ENCODE peak calls at places on chromosomes 1 and 21, in seven cellular contexts. One of them, this sample, is unnamed.

GRCh38 chr1:7482077-7482476 is 289.0 kb upstream of the VAMP3 start:
- DNase-seq in thyroid gland: no peak
- DNase-seq in kidney epithelial cell: no peak
- DNase-seq in IMR-90: no peak
- DNase-seq in lung: no peak
- DNase-seq in GM12865: no peak
- DNase-seq in choroid plexus epithelial cell: no peak
- DNase-seq in this sample: no peak

GRCh38 chr21:40685121-40685630 is 161.8 kb downstream of the DSCAM start:
- DNase-seq in thyroid gland: no peak
- DNase-seq in kidney epithelial cell: no peak
- DNase-seq in IMR-90: no peak
- DNase-seq in lung: no peak
- DNase-seq in GM12865: no peak
- DNase-seq in choroid plexus epithelial cell: no peak
- DNase-seq in this sample: no peak

GRCh38 chr1:182595641-182596240 is 6.7 kb upstream of the RNASEL start:
- DNase-seq in thyroid gland: peak; percentile 77
- DNase-seq in kidney epithelial cell: no peak
- DNase-seq in IMR-90: peak; percentile 69
- DNase-seq in lung: peak; percentile 77
- DNase-seq in GM12865: peak; percentile 68
- DNase-seq in choroid plexus epithelial cell: peak; percentile 86
- DNase-seq in this sample: no peak

GRCh38 chr1:211642870-211643269 is 32.6 kb downstream of the NEK2 start:
- DNase-seq in thyroid gland: no peak
- DNase-seq in kidney epithelial cell: no peak
- DNase-seq in IMR-90: no peak
- DNase-seq in lung: no peak
- DNase-seq in GM12865: no peak
- DNase-seq in choroid plexus epithelial cell: no peak
- DNase-seq in this sample: no peak

GRCh38 chr1:60281360-60281932 is 207.9 kb upstream of the C1orf87 start:
- DNase-seq in thyroid gland: peak; percentile 61
- DNase-seq in kidney epithelial cell: peak; percentile 58
- DNase-seq in IMR-90: peak; percentile 30
- DNase-seq in lung: peak; percentile 56
- DNase-seq in GM12865: peak; percentile 48
- DNase-seq in choroid plexus epithelial cell: peak; percentile 94
- DNase-seq in this sample: no peak

GRCh38 chr1:109135940-109136339 is 22.0 kb downstream of the ELAPOR1 start:
- DNase-seq in thyroid gland: no peak
- DNase-seq in kidney epithelial cell: no peak
- DNase-seq in IMR-90: no peak
- DNase-seq in lung: no peak
- DNase-seq in GM12865: no peak
- DNase-seq in choroid plexus epithelial cell: no peak
- DNase-seq in this sample: no peak

GRCh38 chr1:63698001-63698838 is 75.6 kb upstream of the ROR1 start:
- DNase-seq in thyroid gland: no peak
- DNase-seq in kidney epithelial cell: no peak
- DNase-seq in IMR-90: peak; percentile 33
- DNase-seq in lung: peak; percentile 39
- DNase-seq in GM12865: no peak
- DNase-seq in choroid plexus epithelial cell: no peak
- DNase-seq in this sample: no peak

GRCh38 chr21:44723177-44724131 is 12.1 kb upstream of the TSPEAR start:
- DNase-seq in thyroid gland: no peak
- DNase-seq in kidney epithelial cell: no peak
- DNase-seq in IMR-90: no peak
- DNase-seq in lung: no peak
- DNase-seq in GM12865: no peak
- DNase-seq in choroid plexus epithelial cell: no peak
- DNase-seq in this sample: no peak

GRCh38 chr21:37139902-37140301 is 66.8 kb downstream of the TTC3 start:
- DNase-seq in thyroid gland: no peak
- DNase-seq in kidney epithelial cell: no peak
- DNase-seq in IMR-90: peak; percentile 71
- DNase-seq in lung: no peak
- DNase-seq in GM12865: no peak
- DNase-seq in choroid plexus epithelial cell: peak; percentile 83
- DNase-seq in this sample: peak; percentile 61

GRCh38 chr1:164748253-164748899 is 189.4 kb downstream of the PBX1 start:
- DNase-seq in thyroid gland: no peak
- DNase-seq in kidney epithelial cell: no peak
- DNase-seq in IMR-90: peak; percentile 99
- DNase-seq in lung: no peak
- DNase-seq in GM12865: no peak
- DNase-seq in choroid plexus epithelial cell: peak; percentile 98
- DNase-seq in this sample: peak; percentile 85

GRCh38 chr1:165036403-165036802 is 320.1 kb downstream of the LMX1A start:
- DNase-seq in thyroid gland: no peak
- DNase-seq in kidney epithelial cell: no peak
- DNase-seq in IMR-90: no peak
- DNase-seq in lung: no peak
- DNase-seq in GM12865: no peak
- DNase-seq in choroid plexus epithelial cell: no peak
- DNase-seq in this sample: no peak

GRCh38 chr21:38920631-38921398 is 115.1 kb downstream of the ETS2 start:
- DNase-seq in thyroid gland: no peak
- DNase-seq in kidney epithelial cell: no peak
- DNase-seq in IMR-90: peak; percentile 72
- DNase-seq in lung: no peak
- DNase-seq in GM12865: no peak
- DNase-seq in choroid plexus epithelial cell: peak; percentile 83
- DNase-seq in this sample: peak; percentile 44

GRCh38 chr21:39660191-39660590 is 47.5 kb downstream of the B3GALT5 start:
- DNase-seq in thyroid gland: no peak
- DNase-seq in kidney epithelial cell: no peak
- DNase-seq in IMR-90: peak; percentile 64
- DNase-seq in lung: no peak
- DNase-seq in GM12865: no peak
- DNase-seq in choroid plexus epithelial cell: peak; percentile 77
- DNase-seq in this sample: no peak

DNA sequence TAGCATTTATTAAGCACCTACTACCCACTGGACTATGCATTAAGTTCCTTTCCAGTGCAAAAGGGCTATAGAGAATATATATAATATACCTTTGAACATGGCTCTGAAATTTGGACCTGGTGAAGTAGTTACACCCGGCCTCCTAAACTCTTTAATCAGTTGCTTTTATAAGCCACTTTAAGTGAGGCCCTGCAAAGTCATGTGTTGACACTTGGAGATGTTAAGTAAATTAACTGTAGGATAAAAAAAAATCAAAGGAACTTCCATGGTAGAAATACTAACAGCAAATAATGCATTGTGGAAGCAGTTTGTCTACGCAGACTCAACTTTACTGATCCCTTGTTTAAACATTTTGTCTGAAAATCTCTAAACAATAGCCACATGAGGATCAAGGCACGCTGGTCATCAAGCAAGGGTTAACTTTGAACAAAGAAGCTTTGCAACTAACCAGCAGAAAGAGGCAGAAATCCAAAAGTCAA is 283.9 kb downstream of the VAV3 start:
- DNase-seq in thyroid gland: no peak
- DNase-seq in kidney epithelial cell: no peak
- DNase-seq in IMR-90: no peak
- DNase-seq in lung: no peak
- DNase-seq in GM12865: no peak
- DNase-seq in choroid plexus epithelial cell: no peak
- DNase-seq in this sample: no peak
- H3K4me3 ChIP-seq in thyroid gland: no peak overlapping the region
- H3K4me3 ChIP-seq in kidney epithelial cell: no peak overlapping the region
- H3K4me3 ChIP-seq in IMR-90: no peak overlapping the region
- H3K4me3 ChIP-seq in lung: no peak overlapping the region
- H3K4me3 ChIP-seq in GM12865: no peak overlapping the region
- H3K4me3 ChIP-seq in choroid plexus epithelial cell: no peak overlapping the region
- H3K4me3 ChIP-seq in this sample: no peak overlapping the region

GRCh38 chr1:156874572-156874971 is 13.9 kb downstream of the NTRK1 start:
- DNase-seq in thyroid gland: no peak
- DNase-seq in kidney epithelial cell: no peak
- DNase-seq in IMR-90: no peak
- DNase-seq in lung: no peak
- DNase-seq in GM12865: no peak
- DNase-seq in choroid plexus epithelial cell: no peak
- DNase-seq in this sample: no peak

GRCh38 chr1:156877433-156877832 is 16.1 kb upstream of the PEAR1 start:
- DNase-seq in thyroid gland: no peak
- DNase-seq in kidney epithelial cell: no peak
- DNase-seq in IMR-90: no peak
- DNase-seq in lung: no peak
- DNase-seq in GM12865: no peak
- DNase-seq in choroid plexus epithelial cell: no peak
- DNase-seq in this sample: no peak

GRCh38 chr1:156875067-156875615 is 14.5 kb downstream of the NTRK1 start:
- DNase-seq in thyroid gland: no peak
- DNase-seq in kidney epithelial cell: no peak
- DNase-seq in IMR-90: no peak
- DNase-seq in lung: no peak
- DNase-seq in GM12865: no peak
- DNase-seq in choroid plexus epithelial cell: no peak
- DNase-seq in this sample: no peak

GRCh38 chr1:156874142-156874541 is 13.5 kb downstream of the NTRK1 start:
- DNase-seq in thyroid gland: no peak
- DNase-seq in kidney epithelial cell: no peak
- DNase-seq in IMR-90: no peak
- DNase-seq in lung: no peak
- DNase-seq in GM12865: no peak
- DNase-seq in choroid plexus epithelial cell: no peak
- DNase-seq in this sample: no peak

GRCh38 chr1:156876281-156876680 is 15.6 kb downstream of the NTRK1 start:
- DNase-seq in thyroid gland: no peak
- DNase-seq in kidney epithelial cell: no peak
- DNase-seq in IMR-90: no peak
- DNase-seq in lung: no peak
- DNase-seq in GM12865: no peak
- DNase-seq in choroid plexus epithelial cell: no peak
- DNase-seq in this sample: no peak
- TF ChIP-seq CTCF in thyroid gland: no peak
- TF ChIP-seq CTCF in kidney epithelial cell: no peak
- TF ChIP-seq CTCF in IMR-90: peak; percentile 13
- TF ChIP-seq CTCF in lung: no peak
- TF ChIP-seq CTCF in GM12865: no peak
- TF ChIP-seq CTCF in choroid plexus epithelial cell: no peak
- TF ChIP-seq CTCF in this sample: peak; percentile 21

DNA sequence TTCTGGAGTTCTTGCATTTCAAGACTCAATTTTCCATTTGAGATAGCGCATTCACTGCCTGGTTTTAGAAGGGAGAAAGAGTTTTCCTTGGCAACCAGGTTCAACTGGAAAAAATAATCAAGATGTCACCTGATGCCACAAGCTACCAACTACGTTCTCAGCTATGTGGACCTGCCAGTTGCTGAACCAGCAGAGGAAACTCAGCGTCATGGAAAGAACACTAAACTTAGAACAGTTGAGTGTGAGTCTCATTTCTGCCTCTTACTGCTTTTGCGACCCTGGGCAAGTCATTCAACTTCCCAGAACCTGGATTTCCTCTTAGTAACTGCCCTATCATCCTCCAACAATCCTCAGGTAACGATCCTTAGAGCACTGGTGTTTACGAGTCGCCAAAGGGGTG is 373.0 kb upstream of the ESRRG start:
- DNase-seq in thyroid gland: no peak
- DNase-seq in kidney epithelial cell: no peak
- DNase-seq in IMR-90: no peak
- DNase-seq in lung: no peak
- DNase-seq in GM12865: no peak
- DNase-seq in choroid plexus epithelial cell: no peak
- DNase-seq in this sample: no peak
- H3K4me3 ChIP-seq in thyroid gland: no peak overlapping the region
- H3K4me3 ChIP-seq in kidney epithelial cell: no peak overlapping the region
- H3K4me3 ChIP-seq in IMR-90: no peak overlapping the region
- H3K4me3 ChIP-seq in lung: no peak overlapping the region
- H3K4me3 ChIP-seq in GM12865: no peak overlapping the region
- H3K4me3 ChIP-seq in choroid plexus epithelial cell: no peak overlapping the region
- H3K4me3 ChIP-seq in this sample: no peak overlapping the region

GRCh38 chr1:19311931-19312781 is at the start of the genes AKR7A2 and SLC66A1:
- DNase-seq in thyroid gland: peak; percentile 93
- DNase-seq in kidney epithelial cell: peak; percentile 54
- DNase-seq in IMR-90: peak; percentile 89
- DNase-seq in lung: peak; percentile 90
- DNase-seq in GM12865: peak; percentile 95
- DNase-seq in choroid plexus epithelial cell: peak; percentile 92
- DNase-seq in this sample: no peak
- TF ChIP-seq CTCF in thyroid gland: no peak
- TF ChIP-seq CTCF in kidney epithelial cell: no peak
- TF ChIP-seq CTCF in IMR-90: no peak
- TF ChIP-seq CTCF in lung: no peak
- TF ChIP-seq CTCF in GM12865: no peak
- TF ChIP-seq CTCF in choroid plexus epithelial cell: no peak
- TF ChIP-seq CTCF in this sample: no peak